ENCODE peak calls at places on chromosomes 7 and 10, in seven cellular contexts. B, H, A, S, P, F and O are unnamed samples.

GRCh38 chr7:27961255-27961654 is 219.3 kb downstream of the JAZF1 start:
- DNase-seq in B (no peak), H (no peak), A (no peak), S (no peak), P (no peak), F (peak), O (no peak)

GRCh38 chr10:21547246-21547645 is 13.2 kb downstream of the MLLT10 start:
- DNase-seq in B (no peak), H (no peak), A (no peak), S (no peak), P (no peak), F (no peak), O (no peak)

GRCh38 chr10:62450905-62451605 is 76.9 kb downstream of the ZNF365 start:
- DNase-seq in B (peak), H (no peak), A (no peak), S (no peak), P (no peak), F (no peak), O (no peak)

GRCh38 chr7:45652630-45653029 is 78.5 kb downstream of the ADCY1 start:
- DNase-seq in B (no peak), H (no peak), A (no peak), S (no peak), P (no peak), F (no peak), O (no peak)

GRCh38 chr7:87058739-87059524 is 522 bp downstream of the ELAPOR2 start:
- DNase-seq in B (no peak), H (peak), A (peak), S (peak), P (peak), F (no peak), O (no peak)

GRCh38 chr7:66847879-66848810 is 72.9 kb upstream of the TMEM248 start:
- DNase-seq in B (no peak), H (no peak), A (no peak), S (peak), P (no peak), F (peak), O (no peak)

GRCh38 chr10:58625070-58625469 is 112.4 kb downstream of the BICC1 start:
- DNase-seq in B (no peak), H (no peak), A (no peak), S (peak), P (no peak), F (peak), O (no peak)

GRCh38 chr10:112792487-112793196 is 157.4 kb upstream of the TCF7L2 start:
- DNase-seq in B (peak), H (peak), A (peak), S (peak), P (peak), F (peak), O (no peak)

GRCh38 chr7:67598469-67598868 is 601.8 kb downstream of the TYW1 start:
- DNase-seq in B (no peak), H (no peak), A (no peak), S (no peak), P (no peak), F (no peak), O (no peak)

GRCh38 chr7:131538071-131538790 is 18.2 kb downstream of the PODXL start:
- DNase-seq in B (peak), H (no peak), A (no peak), S (peak), P (no peak), F (no peak), O (no peak)

GRCh38 chr7:132029369-132030160 is 473.1 kb upstream of the PODXL start:
- DNase-seq in B (peak), H (no peak), A (no peak), S (no peak), P (no peak), F (no peak), O (no peak)

GRCh38 chr7:132536646-132537395 is 39.4 kb downstream of the PLXNA4 start:
- DNase-seq in B (no peak), H (no peak), A (no peak), S (no peak), P (no peak), F (peak), O (no peak)

GRCh38 chr7:134778941-134779740 is at the start of gene CALD1:
- DNase-seq in B (peak), H (peak), A (peak), S (peak), P (no peak), F (peak), O (no peak)

GRCh38 chr7:41529831-41530230 is 173.1 kb downstream of the INHBA start:
- DNase-seq in B (no peak), H (no peak), A (no peak), S (no peak), P (no peak), F (no peak), O (no peak)

GRCh38 chr10:60846173-60846572 is 67.9 kb downstream of the CDK1 start:
- DNase-seq in B (no peak), H (no peak), A (no peak), S (peak), P (no peak), F (no peak), O (no peak)

GRCh38 chr10:5511885-5512280 is 12.5 kb upstream of the CALML5 start:
- DNase-seq in B (no peak), H (no peak), A (no peak), S (no peak), P (peak), F (no peak), O (no peak)

GRCh38 chr7:6367701-6368211 is 80.0 kb downstream of the DAGLB start:
- DNase-seq in B (no peak), H (no peak), A (no peak), S (peak), P (no peak), F (peak), O (no peak)

GRCh38 chr7:128890306-128891109 is 20.0 kb downstream of the KCP start:
- DNase-seq in B (peak), H (peak), A (no peak), S (no peak), P (no peak), F (no peak), O (no peak)
- H3K4me3 ChIP-seq in B (peak), H (peak), A (no peak), S (no peak), P (no peak), F (no peak), O (no peak)

GRCh38 chr7:138169441-138169851 is 93.2 kb downstream of the AKR1D1 start:
- DNase-seq in B (no peak), H (no peak), A (no peak), S (peak), P (no peak), F (no peak), O (peak)
- H3K4me3 ChIP-seq in B (no peak), H (no peak), A (no peak), S (no peak), P (no peak), F (no peak), O (no peak)

GRCh38 chr10:86389441-86390193 is 23.0 kb upstream of the GRID1 start:
- DNase-seq in B (peak), H (peak), A (no peak), S (peak), P (no peak), F (no peak), O (no peak)
- H3K4me3 ChIP-seq in B (peak), H (peak), A (no peak), S (peak), P (peak), F (no peak), O (no peak)

GRCh38 chr7:26153823-26154783 is 2.1 kb downstream of the NFE2L3 start:
- DNase-seq in B (no peak), H (peak), A (no peak), S (peak), P (no peak), F (no peak), O (no peak)

GRCh38 chr7:26157520-26158105 is 5.6 kb downstream of the NFE2L3 start:
- DNase-seq in B (no peak), H (no peak), A (no peak), S (no peak), P (no peak), F (no peak), O (no peak)

GRCh38 chr7:26159243-26159642 is 7.2 kb downstream of the NFE2L3 start:
- DNase-seq in B (no peak), H (no peak), A (no peak), S (peak), P (no peak), F (no peak), O (no peak)

GRCh38 chr7:26155531-26156375 is 3.8 kb downstream of the NFE2L3 start:
- DNase-seq in B (no peak), H (no peak), A (no peak), S (peak), P (no peak), F (peak), O (no peak)

DNA sequence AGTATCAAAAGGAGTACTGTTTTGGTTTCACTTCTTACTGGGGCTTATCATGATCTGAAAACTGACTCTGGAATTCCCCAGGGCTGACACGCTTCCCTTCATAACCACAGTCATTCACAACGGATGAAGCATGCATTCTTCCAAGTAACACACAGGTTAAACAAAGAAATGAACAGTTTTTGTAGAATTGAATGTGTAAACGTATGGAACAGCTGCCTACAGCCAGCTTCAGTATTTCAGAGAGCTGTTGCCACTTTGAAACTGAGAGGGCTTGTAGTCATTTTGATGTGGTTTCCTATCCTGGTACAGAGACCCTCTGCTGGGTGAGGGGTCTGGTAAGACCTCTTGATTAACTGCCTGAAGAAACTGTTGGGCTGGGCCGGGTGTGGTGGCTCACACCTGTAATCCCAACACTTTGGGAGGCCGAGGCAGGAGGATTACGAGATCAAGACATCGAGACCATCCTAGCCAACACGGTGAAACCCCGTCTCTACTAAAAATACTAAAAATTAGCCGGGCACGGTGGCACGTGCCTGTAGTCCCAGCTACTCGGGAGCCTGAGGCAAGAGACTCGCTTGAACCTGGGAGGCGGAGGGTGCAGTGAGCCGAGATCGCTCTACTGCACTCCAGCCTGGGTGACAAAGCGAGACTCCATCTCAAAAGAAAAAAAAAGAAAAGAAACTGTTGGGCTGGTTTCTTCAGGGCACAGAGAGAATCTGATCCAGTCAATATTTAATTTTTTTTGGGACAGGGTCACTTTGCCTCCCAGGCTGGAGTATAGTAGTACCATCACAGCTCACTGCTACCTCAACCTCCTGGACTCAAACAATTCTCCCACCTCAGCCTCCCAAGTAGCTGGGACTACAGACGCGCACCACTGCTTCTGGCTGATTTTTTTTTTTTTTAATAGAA is 4.7 kb downstream of the NFE2L3 start:
- DNase-seq in B (no peak), H (peak), A (no peak), S (peak), P (no peak), F (peak), O (peak)
- H3K4me3 ChIP-seq in B (no peak), H (no peak), A (no peak), S (no peak), P (no peak), F (no peak), O (no peak)

DNA sequence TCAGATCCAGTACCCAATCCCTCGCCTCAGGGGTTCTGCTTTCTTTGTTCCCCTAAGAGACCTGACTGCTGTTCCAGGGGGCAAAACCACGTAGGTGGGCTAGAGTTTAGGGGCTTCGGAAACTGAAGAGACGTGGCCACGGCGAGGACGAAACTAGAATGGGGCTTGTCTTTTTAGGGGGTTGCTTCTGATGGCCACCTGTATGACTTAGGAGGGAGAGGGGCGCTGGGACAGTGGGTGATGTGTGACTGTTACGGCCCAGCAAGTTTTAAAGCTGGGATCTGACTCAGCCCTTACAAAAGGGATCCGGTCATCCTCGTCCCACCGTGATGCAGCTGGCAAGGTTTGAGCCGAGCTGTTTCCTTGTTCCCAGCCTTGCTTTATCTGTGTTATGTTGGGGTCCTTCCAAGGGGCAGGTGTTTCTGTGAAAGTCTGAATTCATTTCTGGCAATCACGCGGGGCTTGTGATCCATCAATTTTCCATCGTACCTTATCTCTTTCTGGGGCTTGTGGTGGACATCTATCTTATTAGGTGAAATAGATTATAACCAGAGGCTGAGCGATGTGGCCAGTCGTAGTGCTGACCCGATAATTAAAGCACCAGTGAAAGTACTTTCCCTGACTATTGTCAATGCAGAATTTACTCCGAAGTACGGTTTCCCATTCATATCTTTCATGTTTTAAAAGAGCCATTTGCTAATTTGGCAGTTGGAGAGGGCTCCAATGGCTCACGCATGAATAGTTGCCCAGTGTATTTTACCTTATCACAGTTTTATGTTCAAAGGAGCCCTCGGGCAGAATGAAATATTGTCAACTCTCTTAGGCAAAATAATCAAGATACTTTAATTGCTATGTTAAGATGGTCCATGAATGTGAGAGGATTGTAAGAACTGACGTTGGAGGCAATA is 854 bp downstream of the MET start:
- DNase-seq in B (no peak), H (peak), A (no peak), S (no peak), P (no peak), F (no peak), O (no peak)
- H3K4me3 ChIP-seq in B (peak), H (peak), A (peak), S (peak), P (peak), F (peak), O (no peak)